ENCODE peak calls at places on chromosomes 11 and 22, in seven cellular contexts. Z, X, J, K, P, Y and V are unnamed samples.

GRCh38 chr11:8315463-8315862 is 51.8 kb upstream of the LMO1 start:
- DNase-seq in Z (no peak), X (no peak), J (no peak), K (no peak), P (no peak), Y (no peak), V (no peak)

GRCh38 chr11:19243143-19243542 is 2.4 kb upstream of the E2F8 start:
- DNase-seq in Z (no peak), X (no peak), J (no peak), K (no peak), P (peak), Y (no peak), V (no peak)

GRCh38 chr11:119323532-119324033 is 6.7 kb upstream of the MCAM start:
- DNase-seq in Z (peak), X (peak), J (peak), K (peak), P (peak), Y (no peak), V (no peak)

GRCh38 chr11:24496371-24496727 is 504 bp upstream of the LUZP2 start:
- DNase-seq in Z (no peak), X (no peak), J (no peak), K (no peak), P (no peak), Y (no peak), V (no peak)

GRCh38 chr11:34749666-34750659 is 129.1 kb downstream of the EHF start:
- DNase-seq in Z (peak), X (peak), J (no peak), K (no peak), P (no peak), Y (peak), V (peak)

GRCh38 chr11:36214484-36214883 is 74.7 kb downstream of the COMMD9 start:
- DNase-seq in Z (no peak), X (peak), J (no peak), K (no peak), P (no peak), Y (no peak), V (no peak)

GRCh38 chr11:110968348-110969062 is 256.3 kb upstream of the ARHGAP20 start:
- DNase-seq in Z (no peak), X (no peak), J (no peak), K (no peak), P (no peak), Y (no peak), V (no peak)

GRCh38 chr11:116972692-116973091 is 125.5 kb downstream of the SIK3 start:
- DNase-seq in Z (no peak), X (no peak), J (no peak), K (no peak), P (no peak), Y (no peak), V (no peak)

GRCh38 chr11:75543808-75544207 is 18.1 kb upstream of the GDPD5 start:
- DNase-seq in Z (no peak), X (no peak), J (no peak), K (no peak), P (no peak), Y (no peak), V (no peak)

GRCh38 chr11:46649180-46649738 is 31.9 kb downstream of the ATG13 start:
- DNase-seq in Z (peak), X (no peak), J (peak), K (peak), P (peak), Y (peak), V (peak)

GRCh38 chr22:38718414-38718813 is 12.7 kb downstream of the GTPBP1 start:
- DNase-seq in Z (peak), X (peak), J (peak), K (peak), P (peak), Y (no peak), V (no peak)

GRCh38 chr11:35158371-35159081 is 19.6 kb downstream of the CD44 start:
- DNase-seq in Z (peak), X (no peak), J (no peak), K (no peak), P (peak), Y (no peak), V (no peak)

GRCh38 chr11:95078526-95078925 is 11.1 kb upstream of the ENDOD1 start:
- DNase-seq in Z (no peak), X (no peak), J (no peak), K (no peak), P (no peak), Y (no peak), V (no peak)

GRCh38 chr11:59754859-59755700 is at the start of gene STX3:
- DNase-seq in Z (peak), X (peak), J (peak), K (peak), P (peak), Y (no peak), V (no peak)

GRCh38 chr11:236774-237767 is at the start of gene PSMD13:
- DNase-seq in Z (peak), X (peak), J (peak), K (peak), P (peak), Y (peak), V (peak)

GRCh38 chr11:93221539-93221938 is 23.7 kb upstream of the SLC36A4 start:
- DNase-seq in Z (no peak), X (no peak), J (no peak), K (no peak), P (peak), Y (no peak), V (no peak)

GRCh38 chr11:36109850-36110606 is 166.2 kb downstream of the LDLRAD3 start:
- DNase-seq in Z (no peak), X (no peak), J (no peak), K (no peak), P (no peak), Y (no peak), V (no peak)

GRCh38 chr22:43631201-43631600 is 180.9 kb downstream of the EFCAB6 start:
- DNase-seq in Z (no peak), X (no peak), J (no peak), K (no peak), P (no peak), Y (no peak), V (no peak)

GRCh38 chr22:37996079-37996478 is 11.7 kb upstream of the SOX10 start:
- DNase-seq in Z (peak), X (no peak), J (no peak), K (no peak), P (no peak), Y (no peak), V (no peak)

GRCh38 chr11:40054631-40055030 is 1404.8 kb downstream of the LRRC4C start:
- DNase-seq in Z (no peak), X (no peak), J (no peak), K (peak), P (no peak), Y (no peak), V (no peak)

GRCh38 chr22:21641417-21641794 is 696 bp upstream of the SDF2L1 start:
- DNase-seq in Z (no peak), X (peak), J (peak), K (no peak), P (peak), Y (no peak), V (no peak)

GRCh38 chr22:30883586-30884145 is 84.9 kb downstream of the MORC2 start:
- DNase-seq in Z (no peak), X (no peak), J (no peak), K (no peak), P (no peak), Y (no peak), V (no peak)

GRCh38 chr22:35601743-35602633 is 15.1 kb downstream of the MB start:
- DNase-seq in Z (no peak), X (peak), J (no peak), K (peak), P (no peak), Y (peak), V (no peak)

GRCh38 chr11:131195801-131196517 is 174.5 kb upstream of the NTM start:
- DNase-seq in Z (peak), X (no peak), J (no peak), K (no peak), P (peak), Y (peak), V (no peak)

GRCh38 chr11:63866211-63866610 is 27.3 kb downstream of the MARK2 start:
- DNase-seq in Z (peak), X (peak), J (no peak), K (no peak), P (peak), Y (no peak), V (no peak)